ENCODE peak calls at places on chromosomes 2 and 18, in nine cellular contexts. P is HEK293T; V is GM03348; O is WTC11; H is adrenal gland; Y is caudate nucleus; M is neuronal stem cell; B is GM12865; K is activated T-cell treated with anti-CD3 and anti-CD28 coated beads, Interleukin-2, amount 50 U/mL, for 1 hour. T is an unnamed sample.

GRCh38 chr2:119190321-119190720 is 31.8 kb upstream of the C1QL2 start:
- DNase-seq in P (no peak), V (no peak), O (no peak), H (no peak), Y (no peak), M (no peak), B (no peak), K (no peak), T (no peak)

GRCh38 chr2:158015428-158016076 is 86.1 kb upstream of the UPP2 start:
- DNase-seq in P (no peak), V (no peak), O (no peak), H (no peak), Y (no peak), M (no peak), B (no peak), K (no peak), T (no peak)

GRCh38 chr2:95261602-95262001 is 12.6 kb upstream of the PROM2 start:
- DNase-seq in P (no peak), V (no peak), O (no peak), H (no peak), Y (no peak), M (no peak), B (no peak), K (no peak), T (peak)

GRCh38 chr2:85277416-85278158 is 50.2 kb downstream of the TGOLN2 start:
- DNase-seq in P (no peak), V (peak), O (no peak), H (no peak), Y (no peak), M (no peak), B (no peak), K (no peak), T (no peak)

GRCh38 chr2:54497738-54498680 is 41.9 kb downstream of the SPTBN1 start:
- DNase-seq in P (peak), V (peak), O (peak), H (no peak), Y (no peak), M (no peak), B (peak), K (no peak), T (no peak)

GRCh38 chr2:118584380-118584779 is 263.1 kb downstream of the EN1 start:
- DNase-seq in P (no peak), V (no peak), O (no peak), H (no peak), Y (no peak), M (peak), B (no peak), K (no peak), T (no peak)

GRCh38 chr2:61604433-61604832 is 66.3 kb upstream of the XPO1 start:
- DNase-seq in P (no peak), V (no peak), O (no peak), H (no peak), Y (no peak), M (no peak), B (no peak), K (no peak), T (no peak)

GRCh38 chr18:63795611-63796010 is 20.4 kb downstream of the SERPINB7 start:
- DNase-seq in P (no peak), V (no peak), O (no peak), H (no peak), Y (no peak), M (no peak), B (no peak), K (no peak), T (no peak)

GRCh38 chr2:29347774-29348465 is 232.7 kb downstream of the CLIP4 start:
- DNase-seq in P (no peak), V (no peak), O (no peak), H (no peak), Y (no peak), M (no peak), B (peak), K (no peak), T (no peak)

GRCh38 chr2:45191096-45191863 is 182.0 kb upstream of the SIX2 start:
- DNase-seq in P (no peak), V (no peak), O (no peak), H (no peak), Y (no peak), M (no peak), B (no peak), K (no peak), T (no peak)

GRCh38 chr2:4464607-4465006 is 761.2 kb downstream of the DCDC2C start:
- DNase-seq in P (no peak), V (no peak), O (no peak), H (no peak), Y (no peak), M (no peak), B (no peak), K (no peak), T (no peak)

GRCh38 chr2:23594079-23594494 is 209.1 kb downstream of the KLHL29 start:
- DNase-seq in P (no peak), V (no peak), O (no peak), H (no peak), Y (no peak), M (no peak), B (no peak), K (no peak), T (no peak)

GRCh38 chr2:141925511-141925910 is 205.3 kb downstream of the LRP1B start:
- DNase-seq in P (no peak), V (no peak), O (no peak), H (no peak), Y (no peak), M (no peak), B (no peak), K (no peak), T (no peak)

GRCh38 chr18:58449366-58449935 is 179.4 kb downstream of the ALPK2 start:
- DNase-seq in P (no peak), V (no peak), O (no peak), H (no peak), Y (no peak), M (no peak), B (no peak), K (no peak), T (no peak)

GRCh38 chr18:53219853-53220252 is 879.9 kb downstream of the DCC start:
- DNase-seq in P (no peak), V (no peak), O (no peak), H (no peak), Y (peak), M (no peak), B (no peak), K (no peak), T (no peak)

GRCh38 chr2:190635781-190636180 is 13.1 kb upstream of the NAB1 start:
- DNase-seq in P (no peak), V (no peak), O (no peak), H (no peak), Y (no peak), M (no peak), B (peak), K (no peak), T (no peak)

GRCh38 chr18:9792565-9793226 is 84.6 kb downstream of the RAB31 start:
- DNase-seq in P (peak), V (no peak), O (peak), H (no peak), Y (no peak), M (no peak), B (peak), K (no peak), T (no peak)

GRCh38 chr2:181104512-181105121 is 124.2 kb downstream of the UBE2E3 start:
- DNase-seq in P (peak), V (peak), O (no peak), H (no peak), Y (no peak), M (peak), B (peak), K (no peak), T (no peak)

GRCh38 chr2:84474176-84474575 is 15.1 kb upstream of the SUCLG1 start:
- DNase-seq in P (no peak), V (no peak), O (no peak), H (no peak), Y (no peak), M (no peak), B (no peak), K (no peak), T (peak)

GRCh38 chr2:163370169-163370886 is 365.5 kb downstream of the FIGN start:
- DNase-seq in P (no peak), V (no peak), O (no peak), H (no peak), Y (no peak), M (no peak), B (no peak), K (no peak), T (no peak)

GRCh38 chr2:128270306-128271185 is 48.1 kb downstream of the HS6ST1 start:
- DNase-seq in P (no peak), V (no peak), O (no peak), H (no peak), Y (no peak), M (no peak), B (no peak), K (no peak), T (no peak)

GRCh38 chr2:237818066-237818473 is 19.5 kb downstream of the RBM44 start:
- DNase-seq in P (no peak), V (peak), O (no peak), H (no peak), Y (no peak), M (no peak), B (no peak), K (no peak), T (no peak)

GRCh38 chr18:31162825-31163435 is at the start of gene DSC1:
- DNase-seq in P (no peak), V (no peak), O (no peak), H (no peak), Y (no peak), M (no peak), B (peak), K (no peak), T (no peak)

GRCh38 chr2:113370478-113371091 is 66.9 kb upstream of the ZNG1B start:
- DNase-seq in P (peak), V (peak), O (peak), H (peak), Y (no peak), M (peak), B (peak), K (peak), T (peak)

GRCh38 chr2:25378731-25379490 is 37.2 kb upstream of the DNMT3A start:
- DNase-seq in P (no peak), V (no peak), O (peak), H (peak), Y (no peak), M (no peak), B (no peak), K (no peak), T (peak)

GRCh38 chr18:61926532-61926931 is 33.7 kb upstream of the RNF152 start:
- DNase-seq in P (no peak), V (no peak), O (no peak), H (no peak), Y (no peak), M (no peak), B (peak), K (no peak), T (no peak)

GRCh38 chr2:88626171-88627054 is 851 bp downstream of the EIF2AK3 start:
- DNase-seq in P (peak), V (peak), O (peak), H (peak), Y (peak), M (peak), B (peak), K (no peak), T (peak)

GRCh38 chr2:160377204-160377995 is 116.2 kb downstream of the RBMS1 start:
- DNase-seq in P (no peak), V (no peak), O (no peak), H (no peak), Y (no peak), M (no peak), B (no peak), K (no peak), T (no peak)

GRCh38 chr2:218072478-218073024 is 3.5 kb downstream of the RUFY4 start:
- DNase-seq in P (no peak), V (no peak), O (no peak), H (no peak), Y (no peak), M (no peak), B (no peak), K (no peak), T (no peak)

GRCh38 chr18:6120820-6121279 is 225.5 kb upstream of the TMEM200C start:
- DNase-seq in P (no peak), V (no peak), O (no peak), H (peak), Y (no peak), M (no peak), B (no peak), K (no peak), T (no peak)

GRCh38 chr2:66901344-66901743 is 466.4 kb downstream of the MEIS1 start:
- DNase-seq in P (no peak), V (no peak), O (no peak), H (no peak), Y (no peak), M (no peak), B (no peak), K (no peak), T (no peak)

GRCh38 chr2:22694856-22695255 is 690.1 kb upstream of the KLHL29 start:
- DNase-seq in P (no peak), V (no peak), O (peak), H (no peak), Y (no peak), M (peak), B (no peak), K (no peak), T (no peak)

GRCh38 chr2:228699400-228699799 is 517.9 kb upstream of the SPHKAP start:
- DNase-seq in P (no peak), V (peak), O (no peak), H (no peak), Y (no peak), M (no peak), B (no peak), K (no peak), T (no peak)

GRCh38 chr18:74468547-74469014 is 11.5 kb upstream of the DIPK1C start:
- DNase-seq in P (no peak), V (no peak), O (no peak), H (no peak), Y (no peak), M (no peak), B (no peak), K (no peak), T (no peak)

GRCh38 chr2:174974131-174974530 is 31.1 kb downstream of the CHN1 start:
- DNase-seq in P (no peak), V (no peak), O (no peak), H (no peak), Y (no peak), M (no peak), B (no peak), K (no peak), T (no peak)

GRCh38 chr2:229642371-229642770 is 72.0 kb downstream of the DNER start:
- DNase-seq in P (no peak), V (no peak), O (no peak), H (peak), Y (no peak), M (no peak), B (no peak), K (no peak), T (peak)

GRCh38 chr2:138867341-138867740 is 87.2 kb upstream of the NXPH2 start:
- DNase-seq in P (no peak), V (no peak), O (no peak), H (no peak), Y (no peak), M (no peak), B (no peak), K (no peak), T (no peak)

GRCh38 chr2:65265090-65266045 is 37.7 kb downstream of the ACTR2 start:
- DNase-seq in P (peak), V (peak), O (no peak), H (peak), Y (peak), M (peak), B (peak), K (no peak), T (no peak)